ENCODE peak calls at places on chromosomes 6 and 20, in eight cellular contexts. One of them, this sample, is unnamed.

GRCh38 chr20:59559863-59560262 is 44.5 kb upstream of the PHACTR3 start:
- DNase-seq in AG09309: no peak
- DNase-seq in type B pancreatic cell: no peak
- DNase-seq in HCT116: no peak
- DNase-seq in ovary: no peak
- DNase-seq in brain microvascular endothelial cell: no peak
- DNase-seq in tibial artery: no peak
- DNase-seq in stomach: no peak
- DNase-seq in this sample: no peak

GRCh38 chr20:48742233-48742632 is 85.6 kb downstream of the PREX1 start:
- DNase-seq in brain microvascular endothelial cell: no peak
- DNase-seq in ovary: no peak
- DNase-seq in type B pancreatic cell: no peak
- DNase-seq in tibial artery: no peak
- DNase-seq in stomach: no peak
- DNase-seq in HCT116: no peak
- DNase-seq in AG09309: no peak
- DNase-seq in this sample: no peak

GRCh38 chr6:169539176-169539897 is 162.5 kb downstream of the WDR27 start:
- DNase-seq in tibial artery: no peak
- DNase-seq in HCT116: no peak
- DNase-seq in stomach: no peak
- DNase-seq in AG09309: no peak
- DNase-seq in ovary: no peak
- DNase-seq in type B pancreatic cell: no peak
- DNase-seq in brain microvascular endothelial cell: peak
- DNase-seq in this sample: no peak

GRCh38 chr6:17360564-17360963 is 32.8 kb upstream of the CAP2 start:
- DNase-seq in type B pancreatic cell: no peak
- DNase-seq in tibial artery: no peak
- DNase-seq in ovary: no peak
- DNase-seq in stomach: no peak
- DNase-seq in brain microvascular endothelial cell: no peak
- DNase-seq in HCT116: no peak
- DNase-seq in AG09309: no peak
- DNase-seq in this sample: no peak

GRCh38 chr6:118894425-118895240 is 681 bp downstream of the ASF1A start:
- DNase-seq in AG09309: no peak
- DNase-seq in brain microvascular endothelial cell: peak
- DNase-seq in HCT116: no peak
- DNase-seq in stomach: peak
- DNase-seq in type B pancreatic cell: peak
- DNase-seq in ovary: peak
- DNase-seq in tibial artery: peak
- DNase-seq in this sample: peak

GRCh38 chr6:131840441-131840840 is 32.6 kb downstream of the ENPP1 start:
- DNase-seq in AG09309: no peak
- DNase-seq in type B pancreatic cell: no peak
- DNase-seq in brain microvascular endothelial cell: no peak
- DNase-seq in stomach: no peak
- DNase-seq in tibial artery: no peak
- DNase-seq in ovary: no peak
- DNase-seq in HCT116: no peak
- DNase-seq in this sample: no peak

GRCh38 chr6:160039441-160039840 is 70.6 kb downstream of the IGF2R start:
- DNase-seq in tibial artery: no peak
- DNase-seq in type B pancreatic cell: no peak
- DNase-seq in brain microvascular endothelial cell: no peak
- DNase-seq in HCT116: no peak
- DNase-seq in ovary: no peak
- DNase-seq in AG09309: no peak
- DNase-seq in stomach: no peak
- DNase-seq in this sample: no peak

GRCh38 chr6:158686311-158686710 is 36.5 kb downstream of the SYTL3 start:
- DNase-seq in HCT116: no peak
- DNase-seq in stomach: no peak
- DNase-seq in tibial artery: peak
- DNase-seq in type B pancreatic cell: peak
- DNase-seq in AG09309: no peak
- DNase-seq in ovary: no peak
- DNase-seq in brain microvascular endothelial cell: no peak
- DNase-seq in this sample: no peak

GRCh38 chr6:32369678-32370077 is 2.0 kb downstream of the TSBP1 start:
- DNase-seq in brain microvascular endothelial cell: peak
- DNase-seq in stomach: no peak
- DNase-seq in ovary: no peak
- DNase-seq in tibial artery: no peak
- DNase-seq in type B pancreatic cell: no peak
- DNase-seq in AG09309: peak
- DNase-seq in HCT116: peak
- DNase-seq in this sample: no peak

GRCh38 chr6:136652656-136653055 is 102.4 kb upstream of the MAP7 start:
- DNase-seq in HCT116: no peak
- DNase-seq in AG09309: no peak
- DNase-seq in stomach: no peak
- DNase-seq in brain microvascular endothelial cell: no peak
- DNase-seq in ovary: no peak
- DNase-seq in tibial artery: no peak
- DNase-seq in type B pancreatic cell: no peak
- DNase-seq in this sample: no peak

GRCh38 chr6:22807818-22808217 is 238.5 kb downstream of the HDGFL1 start:
- DNase-seq in tibial artery: no peak
- DNase-seq in ovary: no peak
- DNase-seq in HCT116: no peak
- DNase-seq in stomach: no peak
- DNase-seq in AG09309: no peak
- DNase-seq in brain microvascular endothelial cell: no peak
- DNase-seq in type B pancreatic cell: no peak
- DNase-seq in this sample: no peak

GRCh38 chr6:74735304-74735703 is 470.5 kb downstream of the COL12A1 start:
- DNase-seq in ovary: no peak
- DNase-seq in AG09309: peak
- DNase-seq in HCT116: no peak
- DNase-seq in brain microvascular endothelial cell: peak
- DNase-seq in stomach: no peak
- DNase-seq in type B pancreatic cell: no peak
- DNase-seq in tibial artery: no peak
- DNase-seq in this sample: no peak

GRCh38 chr6:11822346-11822745 is 43.7 kb upstream of the ADTRP start:
- DNase-seq in HCT116: no peak
- DNase-seq in AG09309: no peak
- DNase-seq in stomach: no peak
- DNase-seq in tibial artery: no peak
- DNase-seq in type B pancreatic cell: no peak
- DNase-seq in ovary: no peak
- DNase-seq in brain microvascular endothelial cell: no peak
- DNase-seq in this sample: no peak

GRCh38 chr6:163197839-163198238 is 216.7 kb upstream of the QKI start:
- DNase-seq in AG09309: no peak
- DNase-seq in type B pancreatic cell: no peak
- DNase-seq in brain microvascular endothelial cell: no peak
- DNase-seq in HCT116: no peak
- DNase-seq in tibial artery: no peak
- DNase-seq in ovary: no peak
- DNase-seq in stomach: no peak
- DNase-seq in this sample: no peak

GRCh38 chr6:167450631-167451030 is 125.7 kb downstream of the TTLL2 start:
- DNase-seq in type B pancreatic cell: no peak
- DNase-seq in stomach: no peak
- DNase-seq in HCT116: no peak
- DNase-seq in ovary: no peak
- DNase-seq in brain microvascular endothelial cell: no peak
- DNase-seq in tibial artery: no peak
- DNase-seq in AG09309: no peak
- DNase-seq in this sample: no peak

GRCh38 chr6:112016335-112016734 is 37.6 kb upstream of the CCN6 start:
- DNase-seq in brain microvascular endothelial cell: peak
- DNase-seq in stomach: no peak
- DNase-seq in type B pancreatic cell: no peak
- DNase-seq in HCT116: no peak
- DNase-seq in ovary: no peak
- DNase-seq in AG09309: peak
- DNase-seq in tibial artery: no peak
- DNase-seq in this sample: no peak

GRCh38 chr20:9969626-9970025 is 65.2 kb upstream of the ANKEF1 start:
- DNase-seq in stomach: no peak
- DNase-seq in ovary: no peak
- DNase-seq in AG09309: no peak
- DNase-seq in tibial artery: no peak
- DNase-seq in brain microvascular endothelial cell: no peak
- DNase-seq in type B pancreatic cell: no peak
- DNase-seq in HCT116: no peak
- DNase-seq in this sample: no peak

GRCh38 chr6:34338811-34339210 is 53.7 kb downstream of the NUDT3 start:
- DNase-seq in ovary: no peak
- DNase-seq in AG09309: no peak
- DNase-seq in stomach: no peak
- DNase-seq in brain microvascular endothelial cell: no peak
- DNase-seq in tibial artery: no peak
- DNase-seq in type B pancreatic cell: no peak
- DNase-seq in HCT116: no peak
- DNase-seq in this sample: no peak

GRCh38 chr6:11889574-11889973 is 111.0 kb upstream of the ADTRP start:
- DNase-seq in tibial artery: no peak
- DNase-seq in ovary: no peak
- DNase-seq in HCT116: no peak
- DNase-seq in brain microvascular endothelial cell: no peak
- DNase-seq in AG09309: no peak
- DNase-seq in stomach: no peak
- DNase-seq in type B pancreatic cell: no peak
- DNase-seq in this sample: no peak

GRCh38 chr6:131629656-131630055 is 1.6 kb upstream of the MED23 start:
- DNase-seq in HCT116: no peak
- DNase-seq in brain microvascular endothelial cell: no peak
- DNase-seq in tibial artery: peak
- DNase-seq in stomach: no peak
- DNase-seq in AG09309: no peak
- DNase-seq in type B pancreatic cell: no peak
- DNase-seq in ovary: no peak
- DNase-seq in this sample: no peak

GRCh38 chr6:79946773-79947190 is 571 bp downstream of the ELOVL4 start:
- DNase-seq in HCT116: no peak
- DNase-seq in stomach: no peak
- DNase-seq in ovary: no peak
- DNase-seq in AG09309: no peak
- DNase-seq in type B pancreatic cell: no peak
- DNase-seq in tibial artery: no peak
- DNase-seq in brain microvascular endothelial cell: peak
- DNase-seq in this sample: no peak

DNA sequence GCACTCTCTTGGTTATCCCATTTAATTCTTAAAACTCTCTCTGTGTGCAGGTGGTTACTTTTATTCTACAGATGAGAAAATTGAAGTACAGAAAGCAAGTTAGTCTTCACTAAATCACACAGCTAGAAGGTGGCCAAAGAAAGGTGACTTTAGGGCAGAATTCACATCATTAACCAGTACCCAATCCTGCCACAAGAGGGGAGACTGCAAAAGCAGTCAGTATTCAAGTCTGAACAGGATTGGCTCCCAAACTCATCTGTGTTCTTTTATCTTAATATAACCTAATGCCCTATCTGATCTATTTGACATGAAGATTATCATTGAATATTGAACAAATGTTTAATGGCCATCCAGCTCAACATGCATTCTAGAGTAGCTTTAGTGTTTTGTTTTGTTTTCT is 225.3 kb upstream of the FAM83B start:
- DNase-seq in ovary: no peak
- DNase-seq in tibial artery: no peak
- DNase-seq in HCT116: peak
- DNase-seq in stomach: no peak
- DNase-seq in AG09309: no peak
- DNase-seq in type B pancreatic cell: no peak
- DNase-seq in brain microvascular endothelial cell: no peak
- DNase-seq in this sample: no peak
- TF ChIP-seq CTCF in ovary: no peak
- TF ChIP-seq CTCF in tibial artery: peak
- TF ChIP-seq CTCF in HCT116: peak
- TF ChIP-seq CTCF in stomach: no peak
- TF ChIP-seq CTCF in AG09309: peak
- TF ChIP-seq CTCF in type B pancreatic cell: peak
- TF ChIP-seq CTCF in brain microvascular endothelial cell: peak
- TF ChIP-seq CTCF in this sample: no peak

GRCh38 chr6:138307816-138308727 is 69.6 kb upstream of the SMIM28 start:
- DNase-seq in ovary: no peak
- DNase-seq in tibial artery: no peak
- DNase-seq in brain microvascular endothelial cell: peak
- DNase-seq in type B pancreatic cell: no peak
- DNase-seq in HCT116: no peak
- DNase-seq in stomach: peak
- DNase-seq in AG09309: peak
- DNase-seq in this sample: no peak
- TF ChIP-seq CTCF in ovary: no peak
- TF ChIP-seq CTCF in tibial artery: no peak
- TF ChIP-seq CTCF in brain microvascular endothelial cell: peak
- TF ChIP-seq CTCF in type B pancreatic cell: no peak
- TF ChIP-seq CTCF in HCT116: no peak
- TF ChIP-seq CTCF in stomach: no peak
- TF ChIP-seq CTCF in AG09309: peak
- TF ChIP-seq CTCF in this sample: no peak

GRCh38 chr20:58246346-58246745 is 17.9 kb upstream of the ANKRD60 start:
- DNase-seq in HCT116: no peak
- DNase-seq in AG09309: no peak
- DNase-seq in stomach: no peak
- DNase-seq in ovary: no peak
- DNase-seq in brain microvascular endothelial cell: peak
- DNase-seq in tibial artery: no peak
- DNase-seq in type B pancreatic cell: no peak
- DNase-seq in this sample: no peak
- TF ChIP-seq CTCF in HCT116: peak
- TF ChIP-seq CTCF in AG09309: peak
- TF ChIP-seq CTCF in stomach: no peak
- TF ChIP-seq CTCF in ovary: peak
- TF ChIP-seq CTCF in brain microvascular endothelial cell: peak
- TF ChIP-seq CTCF in tibial artery: no peak
- TF ChIP-seq CTCF in type B pancreatic cell: peak
- TF ChIP-seq CTCF in this sample: no peak

GRCh38 chr6:43900560-43901329 is 130.7 kb downstream of the VEGFA start:
- DNase-seq in brain microvascular endothelial cell: no peak
- DNase-seq in ovary: no peak
- DNase-seq in AG09309: no peak
- DNase-seq in stomach: no peak
- DNase-seq in type B pancreatic cell: no peak
- DNase-seq in tibial artery: no peak
- DNase-seq in HCT116: no peak
- DNase-seq in this sample: no peak

GRCh38 chr6:43901330-43902230 is 131.6 kb downstream of the VEGFA start:
- DNase-seq in HCT116: no peak
- DNase-seq in stomach: no peak
- DNase-seq in ovary: no peak
- DNase-seq in AG09309: no peak
- DNase-seq in brain microvascular endothelial cell: no peak
- DNase-seq in type B pancreatic cell: no peak
- DNase-seq in tibial artery: no peak
- DNase-seq in this sample: no peak

GRCh38 chr6:43907312-43907711 is 137.3 kb downstream of the VEGFA start:
- DNase-seq in HCT116: no peak
- DNase-seq in type B pancreatic cell: no peak
- DNase-seq in stomach: no peak
- DNase-seq in ovary: no peak
- DNase-seq in brain microvascular endothelial cell: no peak
- DNase-seq in AG09309: no peak
- DNase-seq in tibial artery: no peak
- DNase-seq in this sample: no peak

GRCh38 chr6:43904311-43905123 is 134.5 kb downstream of the VEGFA start:
- DNase-seq in type B pancreatic cell: no peak
- DNase-seq in brain microvascular endothelial cell: peak
- DNase-seq in stomach: no peak
- DNase-seq in ovary: no peak
- DNase-seq in HCT116: no peak
- DNase-seq in tibial artery: no peak
- DNase-seq in AG09309: no peak
- DNase-seq in this sample: no peak

GRCh38 chr6:43903739-43904290 is 133.8 kb downstream of the VEGFA start:
- DNase-seq in HCT116: no peak
- DNase-seq in AG09309: no peak
- DNase-seq in stomach: no peak
- DNase-seq in brain microvascular endothelial cell: no peak
- DNase-seq in ovary: no peak
- DNase-seq in type B pancreatic cell: no peak
- DNase-seq in tibial artery: no peak
- DNase-seq in this sample: no peak
- TF ChIP-seq CTCF in HCT116: no peak
- TF ChIP-seq CTCF in AG09309: no peak
- TF ChIP-seq CTCF in stomach: no peak
- TF ChIP-seq CTCF in brain microvascular endothelial cell: no peak
- TF ChIP-seq CTCF in ovary: no peak
- TF ChIP-seq CTCF in type B pancreatic cell: no peak
- TF ChIP-seq CTCF in tibial artery: no peak
- TF ChIP-seq CTCF in this sample: no peak

This sample was measured in natural killer cell.